ENCODE peak calls at places on chromosomes 12 and 14, in five cellular contexts. Q is GM12878, M is GM12891, C is HepG2, B is K562. U is an unnamed sample.
A peak's percentile ranks its signal among the peaks of the same experiment; 100 is the strongest.

GRCh38 chr14:105931808-105932483 is 405.6 kb downstream of the TMEM121 start:
- DNase-seq in Q (no peak), M (no peak), C (no peak), B (peak; percentile 3), U (no peak)

GRCh38 chr12:68317047-68317667 is 15.0 kb downstream of the MDM1 start:
- DNase-seq in Q (no peak), M (no peak), C (peak; percentile 35), B (peak; percentile 23), U (no peak)

GRCh38 chr14:39289523-39289922 is 55.8 kb downstream of the MIA2 start:
- DNase-seq in Q (no peak), M (no peak), C (no peak), B (no peak), U (no peak)

GRCh38 chr12:22684526-22685118 is 59.7 kb downstream of the ETNK1 start:
- DNase-seq in Q (peak; percentile 11), M (no peak), C (peak; percentile 17), B (no peak), U (no peak)

GRCh38 chr12:65657635-65658034 is 166.6 kb upstream of the HMGA2 start:
- DNase-seq in Q (no peak), M (no peak), C (no peak), B (no peak), U (no peak)

GRCh38 chr14:56650977-56651376 is 71.4 kb downstream of the TMEM260 start:
- DNase-seq in Q (no peak), M (no peak), C (no peak), B (no peak), U (no peak)

GRCh38 chr12:4438834-4439596 is 6.6 kb downstream of the FGF6 start:
- DNase-seq in Q (no peak), M (no peak), C (no peak), B (no peak), U (no peak)

GRCh38 chr12:52364061-52364460 is 3.2 kb downstream of the KRT85 start:
- DNase-seq in Q (no peak), M (no peak), C (no peak), B (no peak), U (no peak)

GRCh38 chr14:59739794-59740193 is 130.8 kb downstream of the RTN1 start:
- DNase-seq in Q (no peak), M (no peak), C (no peak), B (no peak), U (no peak)

GRCh38 chr14:37056473-37056872 is 115.9 kb downstream of the SLC25A21 start:
- DNase-seq in Q (no peak), M (no peak), C (no peak), B (peak; percentile 9), U (no peak)

GRCh38 chr14:34081126-34081575 is 130.3 kb upstream of the EGLN3 start:
- DNase-seq in Q (no peak), M (no peak), C (no peak), B (no peak), U (no peak)

GRCh38 chr12:81288651-81289050 is 210.8 kb downstream of the ACSS3 start:
- DNase-seq in Q (no peak), M (no peak), C (no peak), B (no peak), U (no peak)

GRCh38 chr12:81284137-81284536 is 206.3 kb downstream of the ACSS3 start:
- DNase-seq in Q (no peak), M (no peak), C (no peak), B (no peak), U (no peak)
- TF ChIP-seq TAF1 in Q (no peak), M (no peak), C (no peak), B (no peak), U (no peak)

GRCh38 chr12:9064201-9064814 is 51.4 kb downstream of the A2M start:
- DNase-seq in Q (no peak), M (peak; percentile 54), C (peak; percentile 65), B (no peak), U (peak; percentile 36)
- TF ChIP-seq POLR2AphosphoS5 in Q (no peak), M (no peak), C (no peak), B (no peak), U (no peak)

DNA sequence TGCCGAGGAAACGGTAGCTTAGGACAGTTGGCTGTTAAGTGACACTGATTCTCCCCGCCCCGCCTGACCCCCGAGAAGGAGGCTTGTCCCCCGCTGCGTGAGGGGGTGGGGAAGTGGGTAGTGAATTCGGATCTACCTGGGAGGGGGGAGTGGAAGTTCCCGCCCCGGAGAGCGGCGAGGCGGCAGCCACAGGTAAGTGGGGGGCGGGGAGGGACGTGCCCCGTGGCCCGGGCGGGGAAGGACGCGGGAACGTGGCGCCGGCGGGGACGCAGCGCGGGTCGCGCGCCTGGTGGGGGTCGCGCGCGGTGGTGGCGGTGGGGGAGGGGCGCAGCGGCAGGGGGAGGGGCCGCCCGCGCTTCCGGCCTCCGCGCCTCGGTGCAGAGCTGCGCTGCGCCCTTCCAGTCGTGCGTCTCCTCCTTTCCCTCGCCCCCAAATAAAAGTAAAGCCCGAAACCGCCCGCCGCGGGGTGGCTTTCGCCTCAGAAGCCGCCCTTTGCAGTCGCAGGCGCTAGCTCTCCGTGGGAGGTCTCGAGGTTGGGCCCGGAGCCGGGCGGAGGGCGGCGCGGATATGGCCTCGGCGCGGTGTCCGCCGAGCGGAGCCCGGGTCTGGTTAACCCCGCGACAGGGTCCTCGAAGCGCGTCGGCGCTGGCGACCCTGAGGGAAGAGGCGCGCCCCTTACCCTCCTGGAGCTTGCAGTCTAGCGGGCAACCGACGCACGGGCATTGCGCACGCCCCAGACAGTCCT is 387 bp downstream of the ATF1 start:
- DNase-seq in Q (no peak), M (peak; percentile 82), C (no peak), B (peak; percentile 85), U (peak; percentile 66)
- TF ChIP-seq POLR2A in Q (peak; percentile 89), M (peak; percentile 77), C (peak; percentile 69), B (peak; percentile 74), U (peak; percentile 69)

GRCh38 chr12:118358607-118359540 is 13.8 kb downstream of the TAOK3 start:
- DNase-seq in Q (no peak), M (no peak), C (no peak), B (peak; percentile 33), U (no peak)
- TF ChIP-seq TAF1 in Q (no peak), M (no peak), C (no peak), B (no peak), U (no peak)